ENCODE peak calls at places on chromosomes 6 and 20, in five cellular contexts. I, H, B, A and N are unnamed samples.

GRCh38 chr6:77180367-77180766 is 282.9 kb downstream of the HTR1B start:
- DNase-seq in I (no peak), H (no peak), B (no peak), A (no peak), N (no peak)

GRCh38 chr6:137323860-137324259 is 104.7 kb upstream of the IFNGR1 start:
- DNase-seq in I (no peak), H (no peak), B (no peak), A (no peak), N (no peak)

GRCh38 chr20:32224463-32224862 is 16.8 kb downstream of the POFUT1 start:
- DNase-seq in I (peak), H (no peak), B (no peak), A (no peak), N (no peak)

GRCh38 chr6:84263557-84263956 is 36.1 kb upstream of the CEP162 start:
- DNase-seq in I (no peak), H (no peak), B (no peak), A (no peak), N (no peak)

GRCh38 chr20:45088247-45088646 is 12.7 kb downstream of the KCNS1 start:
- DNase-seq in I (no peak), H (no peak), B (no peak), A (no peak), N (no peak)

GRCh38 chr20:13034115-13034514 is 25.3 kb downstream of the SPTLC3 start:
- DNase-seq in I (no peak), H (no peak), B (no peak), A (no peak), N (no peak)

GRCh38 chr6:143872211-143872610 is 7.9 kb downstream of the ZC2HC1B start:
- DNase-seq in I (no peak), H (no peak), B (no peak), A (no peak), N (no peak)

GRCh38 chr6:104623052-104623690 is 236.5 kb downstream of the HACE1 start:
- DNase-seq in I (peak), H (no peak), B (no peak), A (no peak), N (no peak)

GRCh38 chr6:134363323-134364039 is 45.6 kb upstream of the SGK1 start:
- DNase-seq in I (no peak), H (no peak), B (no peak), A (no peak), N (no peak)

GRCh38 chr20:59948828-59949720 is 8.9 kb downstream of the FAM217B start:
- DNase-seq in I (peak), H (no peak), B (no peak), A (no peak), N (no peak)

GRCh38 chr6:3041606-3042005 is 26.7 kb upstream of the RIPK1 start:
- DNase-seq in I (no peak), H (no peak), B (no peak), A (no peak), N (no peak)

GRCh38 chr6:141316236-141316635 is 816.5 kb upstream of the GJE1 start:
- DNase-seq in I (no peak), H (no peak), B (no peak), A (no peak), N (no peak)

GRCh38 chr6:134009876-134010275 is 42.5 kb downstream of the SLC2A12 start:
- DNase-seq in I (no peak), H (no peak), B (no peak), A (no peak), N (no peak)

GRCh38 chr6:158031445-158032353 is 50.0 kb downstream of the SYNJ2 start:
- DNase-seq in I (peak), H (peak), B (no peak), A (peak), N (peak)

GRCh38 chr20:58179432-58180099 is 48.9 kb downstream of the ANKRD60 start:
- DNase-seq in I (peak), H (no peak), B (peak), A (peak), N (peak)

GRCh38 chr6:35370799-35371493 is 28.6 kb downstream of the PPARD start:
- DNase-seq in I (no peak), H (peak), B (no peak), A (peak), N (peak)

GRCh38 chr20:688809-689208 is 13.2 kb upstream of the SCRT2 start:
- DNase-seq in I (peak), H (no peak), B (no peak), A (no peak), N (peak)

GRCh38 chr6:164108869-164109769 is 694.6 kb downstream of the QKI start:
- DNase-seq in I (peak), H (peak), B (no peak), A (peak), N (peak)

GRCh38 chr6:84486526-84486925 is 259.1 kb upstream of the CEP162 start:
- DNase-seq in I (no peak), H (no peak), B (no peak), A (no peak), N (no peak)

GRCh38 chr6:89468998-89469397 is 36.0 kb downstream of the ANKRD6 start:
- DNase-seq in I (no peak), H (no peak), B (no peak), A (no peak), N (no peak)

GRCh38 chr6:126341126-126341525 is 1.2 kb downstream of the CENPW start:
- DNase-seq in I (no peak), H (no peak), B (no peak), A (no peak), N (no peak)

GRCh38 chr20:62668441-62669027 is 26.2 kb downstream of the SLCO4A1 start:
- DNase-seq in I (peak), H (no peak), B (no peak), A (peak), N (peak)

GRCh38 chr6:42808492-42809483 is 26.9 kb downstream of the BICRAL start:
- DNase-seq in I (no peak), H (no peak), B (no peak), A (no peak), N (no peak)

GRCh38 chr6:2830183-2830582 is 11.5 kb downstream of the SERPINB1 start:
- DNase-seq in I (no peak), H (no peak), B (no peak), A (no peak), N (no peak)

GRCh38 chr6:52576392-52577021 is 353 bp downstream of the TRAM2 start:
- DNase-seq in I (peak), H (peak), B (peak), A (peak), N (peak)

GRCh38 chr20:19976595-19977372 is 40.4 kb upstream of the NAA20 start:
- DNase-seq in I (peak), H (no peak), B (no peak), A (peak), N (no peak)

GRCh38 chr6:7171733-7172132 is 64.0 kb downstream of the RREB1 start:
- DNase-seq in I (no peak), H (no peak), B (no peak), A (no peak), N (no peak)

GRCh38 chr20:49914310-49915117 is 815 bp downstream of the SPATA2 start:
- DNase-seq in I (peak), H (no peak), B (no peak), A (no peak), N (no peak)

GRCh38 chr6:140544431-140544830 is 1170.0 kb upstream of the CITED2 start:
- DNase-seq in I (no peak), H (no peak), B (no peak), A (no peak), N (no peak)

GRCh38 chr6:106069478-106069877 is 16.7 kb upstream of the PRDM1 start:
- DNase-seq in I (peak), H (no peak), B (no peak), A (no peak), N (no peak)

GRCh38 chr20:44023515-44024371 is 109.1 kb downstream of the TOX2 start:
- DNase-seq in I (no peak), H (no peak), B (no peak), A (no peak), N (no peak)

GRCh38 chr6:73566954-73567591 is 46.2 kb upstream of the EEF1A1 start:
- DNase-seq in I (peak), H (peak), B (no peak), A (peak), N (peak)

GRCh38 chr20:8161262-8162071 is 29.4 kb downstream of the PLCB1 start:
- DNase-seq in I (peak), H (no peak), B (no peak), A (no peak), N (no peak)

GRCh38 chr6:144115219-144115618 is 19.8 kb upstream of the SF3B5 start:
- DNase-seq in I (no peak), H (no peak), B (no peak), A (no peak), N (no peak)

GRCh38 chr6:144335315-144335861 is 50.3 kb downstream of the UTRN start:
- DNase-seq in I (no peak), H (no peak), B (no peak), A (no peak), N (no peak)

GRCh38 chr6:33199687-33200233 is 705 bp downstream of the RXRB start:
- DNase-seq in I (peak), H (peak), B (no peak), A (peak), N (no peak)

GRCh38 chr6:53625315-53625714 is 40.2 kb downstream of the KLHL31 start:
- DNase-seq in I (no peak), H (no peak), B (no peak), A (no peak), N (no peak)

GRCh38 chr6:408599-409102 is 17.1 kb downstream of the IRF4 start:
- DNase-seq in I (peak), H (no peak), B (no peak), A (peak), N (peak)

DNA sequence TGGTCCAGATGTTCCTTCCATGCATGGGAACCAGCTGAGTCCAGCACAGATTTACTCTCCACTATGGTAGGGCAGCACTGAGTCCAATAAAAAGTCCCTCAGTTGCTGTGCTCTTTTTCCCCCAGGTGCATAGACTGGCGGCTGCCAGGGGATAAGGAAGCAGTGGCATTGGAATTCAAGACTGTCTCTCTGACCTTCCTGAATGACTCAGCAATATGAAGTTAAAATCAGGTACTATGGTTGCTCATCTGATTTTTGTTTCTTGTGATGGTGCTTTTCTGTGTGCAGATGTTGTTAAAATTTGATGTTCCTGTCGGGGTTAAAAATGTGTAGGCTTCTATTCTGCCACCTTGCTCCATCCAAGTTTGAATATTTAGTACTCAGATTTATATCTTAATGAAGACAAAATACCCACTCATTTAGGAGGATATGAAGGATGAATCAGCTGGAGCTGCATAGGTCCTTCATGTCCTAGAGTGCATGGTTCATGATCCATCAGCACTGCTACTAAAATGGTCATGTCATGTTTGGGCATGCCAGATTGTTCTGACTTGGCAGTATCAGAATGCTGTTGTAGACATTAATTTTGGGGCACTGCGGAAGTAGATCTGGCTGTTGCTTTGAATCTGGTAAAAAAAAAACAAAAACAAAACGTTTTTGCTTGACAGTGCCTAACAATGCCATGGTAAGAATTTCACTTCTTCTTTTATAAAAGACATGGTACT is 321.2 kb upstream of the MAP3K7 start:
- DNase-seq in I (no peak), H (no peak), B (no peak), A (no peak), N (no peak)
- TF ChIP-seq CTCF in I (no peak), H (no peak), B (no peak), A (no peak), N (no peak)

GRCh38 chr6:31079656-31080261 is 32.6 kb downstream of the C6orf15 start:
- DNase-seq in I (peak), H (peak), B (peak), A (peak), N (peak)
- TF ChIP-seq CTCF in I (peak), H (peak), B (peak), A (peak), N (peak)

DNA sequence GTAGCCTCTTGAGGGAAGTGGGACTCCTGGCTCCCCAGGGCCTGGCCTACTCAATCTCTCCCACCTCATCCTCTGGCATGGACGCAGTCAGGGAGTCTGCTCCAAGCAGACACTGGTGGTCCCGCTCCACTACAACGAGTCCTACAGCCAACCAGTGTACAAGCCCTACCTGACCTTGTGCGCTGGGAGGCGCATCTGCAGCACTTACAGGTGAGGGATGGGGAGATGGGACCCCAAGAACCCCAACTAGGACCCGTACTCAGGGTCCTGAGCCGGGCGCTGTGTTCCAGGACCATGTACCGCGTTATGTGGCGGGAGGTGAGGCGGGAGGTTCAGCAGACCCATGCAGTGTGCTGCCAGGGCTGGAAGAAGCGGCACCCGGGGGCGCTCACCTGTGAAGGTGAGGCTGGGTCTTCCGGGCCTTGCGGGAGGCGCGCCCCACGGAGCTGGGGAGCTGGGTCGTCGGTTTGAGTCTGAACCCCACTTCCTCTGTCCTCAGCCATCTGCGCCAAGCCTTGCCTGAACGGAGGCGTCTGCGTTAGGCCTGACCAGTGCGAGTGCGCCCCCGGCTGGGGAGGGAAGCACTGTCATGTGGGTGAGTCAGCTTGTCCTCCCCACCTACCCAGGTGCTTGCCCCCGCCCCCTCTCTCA is 2.1 kb downstream of the EGFL8 start:
- DNase-seq in I (no peak), H (no peak), B (no peak), A (no peak), N (peak)
- TF ChIP-seq CTCF in I (no peak), H (no peak), B (no peak), A (no peak), N (no peak)

DNA sequence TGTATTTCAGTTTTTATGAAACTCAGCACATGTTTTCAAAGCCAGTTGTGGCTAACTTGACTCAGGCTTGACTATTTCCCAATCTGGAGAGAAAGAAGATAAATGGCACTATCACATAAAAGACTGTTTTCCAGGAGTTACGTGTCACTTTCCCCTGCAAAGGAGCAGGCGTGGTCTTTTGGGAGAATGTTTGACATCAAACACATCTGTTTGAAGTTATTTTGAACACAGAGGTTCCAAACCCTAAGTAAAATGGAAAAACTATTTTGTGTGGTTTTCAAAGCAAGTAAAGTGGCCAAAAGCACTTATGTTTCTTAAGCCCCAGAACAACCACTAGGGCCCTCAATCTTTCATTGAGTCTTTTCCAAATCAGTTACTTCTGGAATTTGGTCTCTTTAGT is 89.7 kb downstream of the FOXF2 start:
- DNase-seq in I (no peak), H (no peak), B (no peak), A (no peak), N (no peak)
- TF ChIP-seq CTCF in I (no peak), H (no peak), B (no peak), A (no peak), N (no peak)

GRCh38 chr6:82182756-82183155 is 64.8 kb downstream of the IBTK start:
- DNase-seq in I (no peak), H (no peak), B (no peak), A (no peak), N (no peak)

GRCh38 chr6:82178759-82179112 is 68.8 kb downstream of the IBTK start:
- DNase-seq in I (no peak), H (no peak), B (no peak), A (no peak), N (no peak)

GRCh38 chr6:82176616-82177015 is 70.9 kb downstream of the IBTK start:
- DNase-seq in I (no peak), H (no peak), B (no peak), A (no peak), N (no peak)

GRCh38 chr6:82179415-82179814 is 68.1 kb downstream of the IBTK start:
- DNase-seq in I (no peak), H (no peak), B (no peak), A (no peak), N (no peak)

GRCh38 chr6:82178084-82178758 is 69.3 kb downstream of the IBTK start:
- DNase-seq in I (no peak), H (no peak), B (no peak), A (no peak), N (no peak)
- TF ChIP-seq CTCF in I (peak), H (no peak), B (no peak), A (peak), N (no peak)

GRCh38 chr6:165889636-165890403 is 226.8 kb upstream of the PDE10A start:
- DNase-seq in I (peak), H (no peak), B (no peak), A (no peak), N (no peak)
- TF ChIP-seq CTCF in I (peak), H (no peak), B (no peak), A (peak), N (no peak)

GRCh38 chr6:113564401-113565161 is 292.6 kb upstream of the MARCKS start:
- DNase-seq in I (peak), H (no peak), B (no peak), A (peak), N (peak)
- TF ChIP-seq CTCF in I (no peak), H (no peak), B (no peak), A (no peak), N (no peak)

GRCh38 chr6:151738960-151739359 is 68.5 kb upstream of the ESR1 start:
- DNase-seq in I (no peak), H (no peak), B (no peak), A (no peak), N (no peak)
- TF ChIP-seq CTCF in I (no peak), H (no peak), B (no peak), A (no peak), N (no peak)